ENCODE peak calls at places on chromosome 22, in nine cellular contexts. F, L, C, K, X, W, V, G and D are unnamed samples.

GRCh38 chr22:48366591-48366990 is 1461.1 kb downstream of the BRD1 start:
- DNase-seq in F (no peak), L (no peak), C (no peak), K (no peak), X (no peak), W (no peak), V (no peak), G (peak), D (no peak)

GRCh38 chr22:44304354-44304753 is 8.4 kb downstream of the SHISAL1 start:
- DNase-seq in F (peak), L (no peak), C (no peak), K (no peak), X (peak), W (no peak), V (no peak), G (no peak), D (no peak)

GRCh38 chr22:45587638-45588481 is 83.8 kb upstream of the ATXN10 start:
- DNase-seq in F (peak), L (no peak), C (no peak), K (no peak), X (no peak), W (no peak), V (no peak), G (no peak), D (no peak)

GRCh38 chr22:32684148-32684821 is 117.2 kb upstream of the TIMP3 start:
- DNase-seq in F (no peak), L (no peak), C (no peak), K (no peak), X (no peak), W (no peak), V (no peak), G (no peak), D (no peak)

GRCh38 chr22:43185860-43186261 is 1.1 kb downstream of the TTLL12 start:
- DNase-seq in F (peak), L (no peak), C (no peak), K (no peak), X (peak), W (peak), V (no peak), G (no peak), D (no peak)

GRCh38 chr22:27588273-27588672 is 213.3 kb downstream of the MN1 start:
- DNase-seq in F (no peak), L (no peak), C (no peak), K (peak), X (no peak), W (peak), V (no peak), G (no peak), D (no peak)

GRCh38 chr22:39233736-39234120 is 11.1 kb downstream of the PDGFB start:
- DNase-seq in F (no peak), L (no peak), C (no peak), K (no peak), X (no peak), W (no peak), V (no peak), G (no peak), D (no peak)

GRCh38 chr22:44676441-44677298 is 25.3 kb upstream of the PRR5 start:
- DNase-seq in F (no peak), L (no peak), C (no peak), K (no peak), X (peak), W (no peak), V (no peak), G (no peak), D (no peak)

GRCh38 chr22:37639070-37639760 is at the start of gene SH3BP1:
- DNase-seq in F (no peak), L (no peak), C (peak), K (no peak), X (peak), W (peak), V (peak), G (no peak), D (peak)